ENCODE peak calls at places on chromosomes 5 and 9, in four cellular contexts. Y, K, N and T are unnamed samples.

GRCh38 chr5:137802282-137803210 is 48.4 kb upstream of the HNRNPA0 start:
- DNase-seq in Y (no peak), K (no peak), N (no peak), T (no peak)

GRCh38 chr9:120505186-120505585 is 74.8 kb downstream of the CDK5RAP2 start:
- DNase-seq in K (no peak), Y (no peak), N (no peak), T (no peak)

GRCh38 chr9:5041390-5042115 is 56.5 kb downstream of the JAK2 start:
- DNase-seq in Y (no peak), N (no peak), K (no peak), T (no peak)

GRCh38 chr5:64312496-64312895 is 146.9 kb downstream of the RNF180 start:
- DNase-seq in K (no peak), Y (no peak), N (no peak), T (no peak)

GRCh38 chr9:88312517-88313103 is 75.6 kb upstream of the SPIN1 start:
- DNase-seq in Y (no peak), K (no peak), N (no peak), T (no peak)

GRCh38 chr5:98307811-98308210 is 465.7 kb upstream of the RGMB start:
- DNase-seq in Y (no peak), N (no peak), K (no peak), T (no peak)

GRCh38 chr9:85599540-85600140 is 142.1 kb downstream of the AGTPBP1 start:
- DNase-seq in K (no peak), Y (no peak), N (no peak), T (no peak)

GRCh38 chr5:72402381-72402890 is 82.3 kb downstream of the PTCD2 start:
- DNase-seq in K (no peak), N (no peak), Y (no peak), T (no peak)

GRCh38 chr9:16461231-16461840 is 409.1 kb downstream of the BNC2 start:
- DNase-seq in K (peak; percentile 33), N (no peak), Y (no peak), T (no peak)

GRCh38 chr5:9877473-9877872 is 247.3 kb upstream of the TAS2R1 start:
- DNase-seq in Y (no peak), N (no peak), K (no peak), T (no peak)

GRCh38 chr9:114176601-114177295 is 21.4 kb downstream of the COL27A1 start:
- DNase-seq in Y (no peak), N (no peak), K (no peak), T (no peak)